ENCODE peak calls at places on chromosomes 13 and 19, in eight cellular contexts. Q is anterior cingulate cortex; R is stimulated activated CD4-positive, alpha-beta T cell treated with anti-CD3 and anti-CD28 coated beads, Interleukin-12 subunit alpha, Interleukin-12 subunit beta, amount 100 ng/mL, for 48 hours; B is mesothelial cell of epicardium; F is SW480; K is CD8-positive, alpha-beta memory T cell; A is activated T-cell treated with anti-CD3 and anti-CD28 coated beads for 1 hour; N is EH. O is an unnamed sample.

GRCh38 chr13:33099860-33100259 is 83.6 kb downstream of the KL start:
- DNase-seq in Q (no peak), R (no peak), B (no peak), F (no peak), K (no peak), A (no peak), N (no peak), O (no peak)

GRCh38 chr13:38850868-38851626 is 139.6 kb downstream of the STOML3 start:
- DNase-seq in Q (no peak), R (no peak), B (no peak), F (no peak), K (no peak), A (no peak), N (no peak), O (no peak)

GRCh38 chr19:6997679-6998445 is 23.4 kb downstream of the MBD3L2B start:
- DNase-seq in Q (no peak), R (no peak), B (no peak), F (peak), K (no peak), A (no peak), N (no peak), O (no peak)

GRCh38 chr19:54451997-54452396 is 3.0 kb downstream of the LENG8 start:
- DNase-seq in Q (no peak), R (no peak), B (no peak), F (no peak), K (no peak), A (no peak), N (no peak), O (no peak)

GRCh38 chr13:50392977-50393376 is 377.7 kb downstream of the KCNRG start:
- DNase-seq in Q (no peak), R (no peak), B (no peak), F (no peak), K (no peak), A (no peak), N (no peak), O (no peak)

GRCh38 chr13:29849071-29849541 is 1.3 kb downstream of the UBL3 start:
- DNase-seq in Q (peak), R (peak), B (no peak), F (peak), K (peak), A (no peak), N (peak), O (no peak)

GRCh38 chr19:49428547-49429451 is 3.6 kb downstream of the GFY start:
- DNase-seq in Q (no peak), R (no peak), B (no peak), F (no peak), K (no peak), A (no peak), N (no peak), O (no peak)

GRCh38 chr13:111292710-111293485 is 27.5 kb upstream of the TEX29 start:
- DNase-seq in Q (no peak), R (no peak), B (no peak), F (no peak), K (no peak), A (no peak), N (no peak), O (no peak)

GRCh38 chr13:24629320-24629719 is 50.9 kb upstream of the ATP12A start:
- DNase-seq in Q (no peak), R (no peak), B (no peak), F (no peak), K (no peak), A (no peak), N (peak), O (no peak)

GRCh38 chr13:80361883-80362327 is 21.0 kb upstream of the SPRY2 start:
- DNase-seq in Q (no peak), R (no peak), B (no peak), F (no peak), K (no peak), A (no peak), N (peak), O (no peak)

GRCh38 chr13:98960331-98961203 is 17.3 kb downstream of the DOCK9 start:
- DNase-seq in Q (no peak), R (no peak), B (no peak), F (no peak), K (no peak), A (no peak), N (no peak), O (no peak)

O was measured in amygdala.